ENCODE peak calls at places on chromosomes 4 and X, in four cellular contexts. One of them, this sample, is unnamed.

GRCh38 chr4:120331486-120332281 is 265.0 kb upstream of the MAD2L1 start:
- DNase-seq in GM23338: no peak
- DNase-seq in cardiac muscle cell: no peak
- DNase-seq in PC-9: no peak
- DNase-seq in this sample: no peak

GRCh38 chr4:182938213-182938645 is 21.0 kb upstream of the DCTD start:
- DNase-seq in GM23338: peak; percentile 83
- DNase-seq in cardiac muscle cell: peak; percentile 70
- DNase-seq in PC-9: peak; percentile 76
- DNase-seq in this sample: peak; percentile 73

GRCh38 chr4:145437466-145437865 is 44.2 kb upstream of the SMAD1 start:
- DNase-seq in GM23338: no peak
- DNase-seq in cardiac muscle cell: no peak
- DNase-seq in PC-9: no peak
- DNase-seq in this sample: no peak

GRCh38 chr4:101345271-101345595 is 2.1 kb downstream of the PPP3CA start:
- DNase-seq in GM23338: no peak
- DNase-seq in cardiac muscle cell: no peak
- DNase-seq in PC-9: no peak
- DNase-seq in this sample: no peak

GRCh38 chr4:78592104-78592783 is 40.7 kb downstream of the ANXA3 start:
- DNase-seq in GM23338: peak; percentile 73
- DNase-seq in cardiac muscle cell: no peak
- DNase-seq in PC-9: no peak
- DNase-seq in this sample: no peak

GRCh38 chrX:43266487-43266886 is 389.6 kb upstream of the MAOA start:
- DNase-seq in GM23338: no peak
- DNase-seq in cardiac muscle cell: no peak
- DNase-seq in PC-9: no peak
- DNase-seq in this sample: no peak

GRCh38 chr4:37383579-37384229 is 139.2 kb downstream of the NWD2 start:
- DNase-seq in GM23338: peak; percentile 84
- DNase-seq in cardiac muscle cell: peak; percentile 73
- DNase-seq in PC-9: peak; percentile 4
- DNase-seq in this sample: no peak

GRCh38 chr4:52572936-52573485 is 86.1 kb downstream of the USP46 start:
- DNase-seq in GM23338: no peak
- DNase-seq in cardiac muscle cell: no peak
- DNase-seq in PC-9: no peak
- DNase-seq in this sample: peak; percentile 93

GRCh38 chr4:126582737-126583136 is 1050.0 kb upstream of the INTU start:
- DNase-seq in GM23338: peak; percentile 37
- DNase-seq in cardiac muscle cell: no peak
- DNase-seq in PC-9: no peak
- DNase-seq in this sample: peak; percentile 33

GRCh38 chr4:156832886-156833285 is 138.7 kb downstream of the PDGFC start:
- DNase-seq in GM23338: no peak
- DNase-seq in cardiac muscle cell: no peak
- DNase-seq in PC-9: no peak
- DNase-seq in this sample: no peak

GRCh38 chr4:4506961-4507360 is 34.9 kb downstream of the STX18 start:
- DNase-seq in GM23338: no peak
- DNase-seq in cardiac muscle cell: no peak
- DNase-seq in PC-9: no peak
- DNase-seq in this sample: no peak

GRCh38 chrX:134692990-134693389 is 34.7 kb upstream of the PLAC1 start:
- DNase-seq in GM23338: no peak
- DNase-seq in cardiac muscle cell: no peak
- DNase-seq in PC-9: no peak
- DNase-seq in this sample: no peak

DNA sequence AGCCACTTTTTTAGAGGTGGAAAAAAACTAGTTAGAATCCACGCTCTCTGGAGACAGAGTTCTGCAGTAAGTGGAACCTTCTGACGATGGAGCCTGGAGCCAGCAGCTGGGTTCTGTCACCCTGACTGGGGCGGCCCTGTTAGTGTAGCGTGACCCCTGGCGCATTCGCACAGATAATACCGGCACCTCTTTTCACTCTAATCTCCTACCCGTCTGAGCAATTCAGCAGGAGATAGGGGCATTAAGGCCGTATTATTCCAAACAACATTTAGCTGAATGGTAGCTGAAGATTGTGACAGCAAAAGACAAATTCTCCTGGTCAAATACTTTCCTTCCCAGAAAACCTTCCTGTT is 292.6 kb downstream of the FBXO8 start:
- DNase-seq in GM23338: peak; percentile 38
- DNase-seq in cardiac muscle cell: peak; percentile 87
- DNase-seq in PC-9: no peak
- DNase-seq in this sample: no peak
- H3K27ac ChIP-seq in GM23338: no peak overlapping the region
- H3K27ac ChIP-seq in cardiac muscle cell: peak overlapping the region; percentile 92
- H3K27ac ChIP-seq in PC-9: no peak overlapping the region
- H3K27ac ChIP-seq in this sample: no peak overlapping the region

GRCh38 chr4:40843696-40844095 is 93.9 kb downstream of the NSUN7 start:
- DNase-seq in GM23338: peak; percentile 76
- DNase-seq in cardiac muscle cell: no peak
- DNase-seq in PC-9: no peak
- DNase-seq in this sample: no peak
- H3K4me1 ChIP-seq in GM23338: peaks cover 27% of the 10 kb centered on the region
- H3K4me1 ChIP-seq in cardiac muscle cell: no peaks in the 10 kb centered on the region
- H3K4me1 ChIP-seq in PC-9: no peaks in the 10 kb centered on the region
- H3K4me1 ChIP-seq in this sample: no peaks in the 10 kb centered on the region

DNA sequence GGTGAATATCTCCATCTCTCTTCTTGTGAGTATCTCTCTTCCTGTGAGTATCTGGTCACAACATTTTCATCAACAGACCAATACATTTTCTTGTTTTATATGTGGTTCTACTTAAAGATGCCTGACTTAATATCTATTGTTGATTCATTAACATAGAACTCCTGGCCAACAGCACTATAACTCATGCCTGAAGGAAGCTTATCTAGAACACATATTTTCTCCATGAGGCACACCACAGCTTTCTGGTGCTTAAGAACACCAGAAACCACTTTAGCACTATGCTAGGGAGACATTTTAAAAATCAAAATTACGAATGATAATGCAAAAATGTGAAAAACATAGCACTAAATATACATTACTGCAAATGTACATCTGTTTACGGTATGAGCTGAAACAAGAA is 190.4 kb downstream of the GABRB1 start:
- DNase-seq in GM23338: no peak
- DNase-seq in cardiac muscle cell: no peak
- DNase-seq in PC-9: no peak
- DNase-seq in this sample: no peak
- H3K27ac ChIP-seq in GM23338: no peak overlapping the region
- H3K27ac ChIP-seq in cardiac muscle cell: no peak overlapping the region
- H3K27ac ChIP-seq in PC-9: no peak overlapping the region
- H3K27ac ChIP-seq in this sample: no peak overlapping the region

DNA sequence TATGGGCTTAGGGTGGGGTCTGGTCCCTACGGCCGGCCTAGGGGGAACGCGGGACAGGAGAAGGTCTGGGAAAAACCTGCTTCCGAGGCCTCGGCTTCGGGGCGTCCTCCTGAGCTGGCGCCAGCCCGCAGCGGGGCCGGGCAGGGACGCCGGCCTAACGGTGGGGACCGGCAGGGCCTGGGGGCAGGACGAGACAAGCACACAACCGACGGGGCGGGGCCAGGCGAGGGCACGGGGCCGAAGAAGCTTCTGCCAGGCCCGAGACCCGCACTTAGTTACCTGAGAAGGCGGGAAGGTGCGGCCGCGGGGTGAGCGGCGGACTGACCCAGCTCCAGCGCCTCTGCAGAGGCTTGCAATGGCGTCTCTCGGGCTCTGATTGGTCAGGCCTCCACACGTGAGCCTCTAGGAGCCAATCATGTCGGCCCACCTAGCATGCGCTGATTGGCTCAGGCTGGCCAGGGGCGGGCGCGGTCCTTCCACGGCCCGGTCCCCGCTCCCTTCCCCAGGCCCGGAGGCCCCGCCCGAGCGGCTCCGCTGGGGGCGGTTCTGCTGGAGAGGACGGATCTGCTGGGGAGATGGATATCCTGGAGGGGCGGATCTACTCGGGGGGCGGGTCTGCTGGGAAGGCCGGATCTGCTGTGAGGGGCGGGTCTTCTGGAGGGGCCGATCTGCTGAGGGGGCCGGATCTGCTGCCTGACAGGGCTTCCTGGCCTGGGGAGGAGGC is 44.3 kb downstream of the CPLX1 start:
- DNase-seq in GM23338: peak; percentile 98
- DNase-seq in cardiac muscle cell: peak; percentile 99
- DNase-seq in PC-9: peak; percentile 100
- DNase-seq in this sample: peak; percentile 96
- H3K4me1 ChIP-seq in GM23338: peaks cover 32% of the 10 kb centered on the region
- H3K4me1 ChIP-seq in cardiac muscle cell: peaks cover 18% of the 10 kb centered on the region
- H3K4me1 ChIP-seq in PC-9: peaks cover 24% of the 10 kb centered on the region
- H3K4me1 ChIP-seq in this sample: no peaks in the 10 kb centered on the region

This sample was measured in SJSA1.